ENCODE peak calls at places on chromosomes 3 and 15, in four cellular contexts. E is endodermal cell, L is tibial nerve, W is right cardiac atrium. A is an unnamed sample.

GRCh38 chr15:38474155-38474757 is 20.3 kb downstream of the FAM98B start:
- DNase-seq in L (no peak), W (no peak), E (peak; percentile 49), A (peak; percentile 43)

GRCh38 chr3:42778644-42779043 is 5.6 kb upstream of the CCDC13 start:
- DNase-seq in E (no peak), L (no peak), W (peak; percentile 22), A (peak; percentile 39)

GRCh38 chr15:39248204-39248603 is 332.7 kb upstream of the THBS1 start:
- DNase-seq in L (no peak), W (peak; percentile 41), E (no peak), A (no peak)

GRCh38 chr3:115187149-115187757 is 40.2 kb upstream of the ZBTB20 start:
- DNase-seq in E (no peak), W (no peak), L (no peak), A (no peak)

GRCh38 chr15:57259511-57260143 is 116.7 kb upstream of the CGNL1 start:
- DNase-seq in E (peak; percentile 79), L (no peak), W (no peak), A (no peak)

GRCh38 chr3:194536883-194537637 is 50.3 kb upstream of the ATP13A3 start:
- DNase-seq in E (no peak), W (no peak), L (no peak), A (peak; percentile 21)

GRCh38 chr3:49930922-49931321 is 1.3 kb upstream of the MON1A start:
- DNase-seq in W (no peak), E (peak; percentile 92), L (no peak), A (peak; percentile 74)

GRCh38 chr15:65275728-65276126 is 11.0 kb downstream of the PARP16 start:
- DNase-seq in L (no peak), E (no peak), W (no peak), A (no peak)

GRCh38 chr15:62549345-62549970 is 384.4 kb upstream of the C2CD4B start:
- DNase-seq in L (no peak), E (peak; percentile 76), W (no peak), A (peak; percentile 57)

GRCh38 chr3:134650431-134651346 is at the start of gene KY:
- DNase-seq in L (no peak), E (peak; percentile 87), W (peak; percentile 44), A (peak; percentile 67)

GRCh38 chr15:43370310-43370974 is 401 bp downstream of the ZSCAN29 start:
- DNase-seq in E (peak; percentile 71), W (peak; percentile 29), L (no peak), A (peak; percentile 36)

GRCh38 chr15:80727196-80727595 is 32.1 kb downstream of the ABHD17C start:
- DNase-seq in W (no peak), E (no peak), L (no peak), A (no peak)

GRCh38 chr3:43294975-43295374 is 8.6 kb downstream of the SNRK start:
- DNase-seq in L (no peak), E (no peak), W (no peak), A (no peak)

GRCh38 chr3:162764672-162765071 is 1268.1 kb downstream of the OTOL1 start:
- DNase-seq in W (no peak), E (no peak), L (no peak), A (no peak)

GRCh38 chr3:8872291-8872690 is 91.0 kb downstream of the RAD18 start:
- DNase-seq in W (no peak), L (no peak), E (no peak), A (no peak)

GRCh38 chr15:90902996-90903732 is at the start of gene MAN2A2:
- DNase-seq in L (no peak), W (peak; percentile 70), E (peak; percentile 86), A (peak; percentile 53)

GRCh38 chr15:59292393-59292792 is 80.3 kb downstream of the MYO1E start:
- DNase-seq in L (no peak), E (no peak), W (no peak), A (no peak)

GRCh38 chr3:7577513-7577912 is 716.6 kb downstream of the GRM7 start:
- DNase-seq in E (no peak), W (no peak), L (no peak), A (no peak)

GRCh38 chr3:107124885-107125284 is 252.4 kb upstream of the CCDC54 start:
- DNase-seq in W (peak; percentile 35), L (no peak), E (peak; percentile 67), A (peak; percentile 86)

GRCh38 chr15:50257924-50258323 is 7.6 kb downstream of the HDC start:
- DNase-seq in W (no peak), L (no peak), E (no peak), A (no peak)

GRCh38 chr3:13308406-13308805 is 111.7 kb downstream of the NUP210 start:
- DNase-seq in E (peak; percentile 93), L (no peak), W (no peak), A (peak; percentile 78)

GRCh38 chr3:73141531-73141930 is 80.1 kb downstream of the EBLN2 start:
- DNase-seq in E (no peak), L (peak; percentile 69), W (peak; percentile 57), A (peak; percentile 55)

GRCh38 chr15:47037003-47037402 is 680.3 kb upstream of the SEMA6D start:
- DNase-seq in E (no peak), W (no peak), L (no peak), A (no peak)

GRCh38 chr3:10960264-10960663 is 32.3 kb upstream of the SLC6A1 start:
- DNase-seq in E (no peak), W (no peak), L (no peak), A (no peak)

GRCh38 chr3:13018039-13018431 is 55.2 kb downstream of the IQSEC1 start:
- DNase-seq in L (no peak), W (no peak), E (peak; percentile 80), A (peak; percentile 46)

GRCh38 chr3:124347418-124347817 is 355.5 kb upstream of the ROPN1 start:
- DNase-seq in E (no peak), L (no peak), W (no peak), A (no peak)

GRCh38 chr3:23748398-23749110 is 57.2 kb upstream of the UBE2E1 start:
- DNase-seq in W (no peak), E (no peak), L (no peak), A (no peak)

GRCh38 chr3:184156522-184156955 is 1.4 kb downstream of the DVL3 start:
- DNase-seq in W (peak; percentile 74), L (no peak), E (no peak), A (peak; percentile 77)

GRCh38 chr3:146640955-146641867 is 36.1 kb upstream of the PLSCR5 start:
- DNase-seq in W (no peak), E (peak; percentile 61), L (no peak), A (no peak)

GRCh38 chr3:100330651-100331050 is 3.9 kb upstream of the NIT2 start:
- DNase-seq in L (no peak), E (no peak), W (no peak), A (no peak)

GRCh38 chr3:138187296-138188012 is at the start of gene ARMC8:
- DNase-seq in E (peak; percentile 90), W (peak; percentile 66), L (no peak), A (peak; percentile 61)

GRCh38 chr15:26889298-26889898 is 22.5 kb downstream of the GABRA5 start:
- DNase-seq in L (no peak), W (no peak), E (peak; percentile 80), A (peak; percentile 68)

GRCh38 chr3:8736436-8736835 is 2.8 kb downstream of the CAV3 start:
- DNase-seq in L (no peak), E (no peak), W (no peak), A (no peak)

GRCh38 chr3:100231668-100232067 is 29.1 kb upstream of the TBC1D23 start:
- DNase-seq in W (no peak), L (no peak), E (no peak), A (no peak)

GRCh38 chr15:77493324-77493907 is 72.7 kb downstream of the HMG20A start:
- DNase-seq in E (no peak), L (no peak), W (no peak), A (no peak)

GRCh38 chr15:29207027-29207757 is 62.4 kb downstream of the NSMCE3 start:
- DNase-seq in L (no peak), E (no peak), W (no peak), A (peak; percentile 51)

GRCh38 chr3:116129187-116129945 is 315.9 kb downstream of the LSAMP start:
- DNase-seq in E (no peak), L (no peak), W (no peak), A (peak; percentile 30)

GRCh38 chr15:34116620-34117019 is 14.7 kb downstream of the PGBD4 start:
- DNase-seq in W (no peak), L (no peak), E (no peak), A (no peak)

GRCh38 chr3:126025862-126026261 is 56.9 kb downstream of the ROPN1B start:
- DNase-seq in E (no peak), W (no peak), L (no peak), A (no peak)
- H3K9me3 ChIP-seq in E (peaks cover 36% of the 10 kb centered on the region), W (no peaks in the 10 kb centered on the region), L (no peaks in the 10 kb centered on the region), A (no peaks in the 10 kb centered on the region)

GRCh38 chr3:39187372-39188155 is 4.8 kb downstream of the XIRP1 start:
- DNase-seq in E (no peak), L (no peak), W (no peak), A (no peak)
- H3K4me1 ChIP-seq in E (no peaks in the 10 kb centered on the region), L (no peaks in the 10 kb centered on the region), W (peaks cover 7% of the 10 kb centered on the region), A (no peaks in the 10 kb centered on the region)

GRCh38 chr15:87129916-87130315 is 1050.2 kb downstream of the AGBL1 start:
- DNase-seq in W (no peak), E (no peak), L (no peak), A (no peak)
- H3K9me3 ChIP-seq in W (no peaks in the 10 kb centered on the region), E (no peaks in the 10 kb centered on the region), L (no peaks in the 10 kb centered on the region), A (no peaks in the 10 kb centered on the region)

GRCh38 chr3:58058654-58059263 is 50.5 kb downstream of the FLNB start:
- DNase-seq in W (no peak), L (no peak), E (no peak), A (no peak)
- H3K4me1 ChIP-seq in W (peaks cover 9% of the 10 kb centered on the region), L (peaks cover 47% of the 10 kb centered on the region), E (peaks cover 23% of the 10 kb centered on the region), A (peaks cover 35% of the 10 kb centered on the region)

A was measured in testis.